ENCODE peak calls at places on chromosomes 6 and 20, in nine cellular contexts. One of them, this sample, is unnamed.

GRCh38 chr6:137218473-137218916 is 690 bp downstream of the IFNGR1 start:
- DNase-seq in RWPE1: peak
- DNase-seq in mesothelial cell of epicardium: no peak
- DNase-seq in HepG2: peak
- DNase-seq in GM23338: peak
- DNase-seq in fibroblast of the conjunctiva: no peak
- DNase-seq in stimulated activated CD4-positive, alpha-beta T cell treated with anti-CD3 and anti-CD28 coated beads, Interleukin-2, amount 100 ng/mL, for 24 hours: peak
- DNase-seq in Peyer's patch: peak
- DNase-seq in cardiac fibroblast: peak
- DNase-seq in this sample: peak

GRCh38 chr6:5084787-5085637 is at the start of gene PPP1R3G:
- DNase-seq in RWPE1: no peak
- DNase-seq in mesothelial cell of epicardium: peak
- DNase-seq in HepG2: no peak
- DNase-seq in GM23338: peak
- DNase-seq in fibroblast of the conjunctiva: peak
- DNase-seq in stimulated activated CD4-positive, alpha-beta T cell treated with anti-CD3 and anti-CD28 coated beads, Interleukin-2, amount 100 ng/mL, for 24 hours: peak
- DNase-seq in Peyer's patch: peak
- DNase-seq in cardiac fibroblast: peak
- DNase-seq in this sample: peak

GRCh38 chr6:100353276-100354015 is 111.3 kb downstream of the SIM1 start:
- DNase-seq in RWPE1: no peak
- DNase-seq in mesothelial cell of epicardium: no peak
- DNase-seq in HepG2: no peak
- DNase-seq in GM23338: no peak
- DNase-seq in fibroblast of the conjunctiva: no peak
- DNase-seq in stimulated activated CD4-positive, alpha-beta T cell treated with anti-CD3 and anti-CD28 coated beads, Interleukin-2, amount 100 ng/mL, for 24 hours: no peak
- DNase-seq in Peyer's patch: no peak
- DNase-seq in cardiac fibroblast: peak
- DNase-seq in this sample: no peak

GRCh38 chr20:14860410-14860814 is 523.0 kb upstream of the FLRT3 start:
- DNase-seq in RWPE1: no peak
- DNase-seq in mesothelial cell of epicardium: no peak
- DNase-seq in HepG2: peak
- DNase-seq in GM23338: peak
- DNase-seq in fibroblast of the conjunctiva: no peak
- DNase-seq in stimulated activated CD4-positive, alpha-beta T cell treated with anti-CD3 and anti-CD28 coated beads, Interleukin-2, amount 100 ng/mL, for 24 hours: no peak
- DNase-seq in Peyer's patch: no peak
- DNase-seq in cardiac fibroblast: no peak
- DNase-seq in this sample: no peak

GRCh38 chr6:135244805-135245204 is 63.7 kb downstream of the MYB start:
- DNase-seq in RWPE1: no peak
- DNase-seq in mesothelial cell of epicardium: no peak
- DNase-seq in HepG2: no peak
- DNase-seq in GM23338: no peak
- DNase-seq in fibroblast of the conjunctiva: no peak
- DNase-seq in stimulated activated CD4-positive, alpha-beta T cell treated with anti-CD3 and anti-CD28 coated beads, Interleukin-2, amount 100 ng/mL, for 24 hours: no peak
- DNase-seq in Peyer's patch: no peak
- DNase-seq in cardiac fibroblast: no peak
- DNase-seq in this sample: no peak

GRCh38 chr6:47008397-47008763 is 33.8 kb downstream of the ADGRF1 start:
- DNase-seq in RWPE1: no peak
- DNase-seq in mesothelial cell of epicardium: no peak
- DNase-seq in HepG2: no peak
- DNase-seq in GM23338: no peak
- DNase-seq in fibroblast of the conjunctiva: no peak
- DNase-seq in stimulated activated CD4-positive, alpha-beta T cell treated with anti-CD3 and anti-CD28 coated beads, Interleukin-2, amount 100 ng/mL, for 24 hours: no peak
- DNase-seq in Peyer's patch: no peak
- DNase-seq in cardiac fibroblast: no peak
- DNase-seq in this sample: no peak

GRCh38 chr20:64254571-64255360 is 782 bp upstream of the PCMTD2 start:
- DNase-seq in RWPE1: no peak
- DNase-seq in mesothelial cell of epicardium: no peak
- DNase-seq in HepG2: no peak
- DNase-seq in GM23338: no peak
- DNase-seq in fibroblast of the conjunctiva: no peak
- DNase-seq in stimulated activated CD4-positive, alpha-beta T cell treated with anti-CD3 and anti-CD28 coated beads, Interleukin-2, amount 100 ng/mL, for 24 hours: no peak
- DNase-seq in Peyer's patch: peak
- DNase-seq in cardiac fibroblast: no peak
- DNase-seq in this sample: no peak

GRCh38 chr20:45779011-45779915 is 12.4 kb downstream of the WFDC3 start:
- DNase-seq in RWPE1: peak
- DNase-seq in mesothelial cell of epicardium: no peak
- DNase-seq in HepG2: no peak
- DNase-seq in GM23338: no peak
- DNase-seq in fibroblast of the conjunctiva: peak
- DNase-seq in stimulated activated CD4-positive, alpha-beta T cell treated with anti-CD3 and anti-CD28 coated beads, Interleukin-2, amount 100 ng/mL, for 24 hours: no peak
- DNase-seq in Peyer's patch: peak
- DNase-seq in cardiac fibroblast: peak
- DNase-seq in this sample: no peak

GRCh38 chr6:27889628-27890315 is 22.4 kb downstream of the OR2B2 start:
- DNase-seq in RWPE1: no peak
- DNase-seq in mesothelial cell of epicardium: no peak
- DNase-seq in HepG2: no peak
- DNase-seq in GM23338: peak
- DNase-seq in fibroblast of the conjunctiva: no peak
- DNase-seq in stimulated activated CD4-positive, alpha-beta T cell treated with anti-CD3 and anti-CD28 coated beads, Interleukin-2, amount 100 ng/mL, for 24 hours: no peak
- DNase-seq in Peyer's patch: no peak
- DNase-seq in cardiac fibroblast: peak
- DNase-seq in this sample: no peak